ENCODE peak calls at places on chromosomes 6 and 20, in eight cellular contexts. O, U, F, J, E, L, A and Z are unnamed samples.

GRCh38 chr6:140462495-140463311 is 1088.3 kb upstream of the CITED2 start:
- DNase-seq in A (no peak), O (no peak), E (no peak), F (peak; percentile 64), J (peak; percentile 53), L (no peak), U (no peak), Z (no peak)

GRCh38 chr20:11144114-11144513 is 470.3 kb upstream of the JAG1 start:
- DNase-seq in E (no peak), F (no peak), J (peak; percentile 91), U (no peak), O (no peak), A (no peak), L (no peak), Z (no peak)

GRCh38 chr20:34389206-34389953 is 26.3 kb downstream of the ITCH start:
- DNase-seq in L (no peak), E (no peak), U (no peak), J (no peak), A (no peak), F (peak; percentile 75), O (no peak), Z (no peak)

GRCh38 chr20:62728028-62728780 is 19.6 kb downstream of the NTSR1 start:
- DNase-seq in A (no peak), O (no peak), F (no peak), J (no peak), E (no peak), L (peak; percentile 92), U (no peak), Z (no peak)

GRCh38 chr20:24495266-24495665 is 25.8 kb downstream of the SYNDIG1 start:
- DNase-seq in E (peak; percentile 15), J (no peak), L (no peak), O (no peak), F (no peak), U (peak; percentile 77), A (no peak), Z (no peak)

GRCh38 chr6:117906905-117907599 is at the start of gene SLC35F1:
- DNase-seq in E (peak; percentile 87), A (peak; percentile 35), F (peak; percentile 67), L (peak; percentile 65), U (peak; percentile 85), J (peak; percentile 39), O (no peak), Z (no peak)

GRCh38 chr6:69383627-69384026 is 413.2 kb downstream of the LMBRD1 start:
- DNase-seq in J (no peak), U (no peak), L (no peak), F (no peak), A (no peak), O (no peak), E (no peak), Z (no peak)

GRCh38 chr20:64083380-64084208 is 604 bp downstream of the LKAAEAR1 start:
- DNase-seq in O (peak; percentile 46), L (peak; percentile 51), F (peak; percentile 76), U (peak; percentile 92), E (peak; percentile 87), J (peak; percentile 77), A (peak; percentile 63), Z (no peak)

GRCh38 chr6:47358440-47359225 is 48.9 kb upstream of the TNFRSF21 start:
- DNase-seq in O (no peak), L (no peak), U (no peak), E (no peak), J (no peak), F (no peak), A (no peak), Z (no peak)

GRCh38 chr20:40966103-40966502 is 62.5 kb upstream of the TOP1 start:
- DNase-seq in O (no peak), L (peak; percentile 11), A (no peak), J (no peak), F (no peak), E (peak; percentile 67), U (peak; percentile 64), Z (no peak)

GRCh38 chr20:15799871-15800270 is 773.4 kb downstream of the KIF16B start:
- DNase-seq in L (no peak), F (no peak), A (no peak), O (no peak), E (no peak), J (no peak), U (no peak), Z (no peak)

GRCh38 chr6:20554326-20554725 is 20.1 kb downstream of the CDKAL1 start:
- DNase-seq in O (no peak), L (no peak), A (no peak), F (no peak), J (no peak), U (no peak), E (no peak), Z (no peak)

GRCh38 chr6:90233994-90234393 is 62.6 kb downstream of the BACH2 start:
- DNase-seq in J (no peak), E (no peak), L (no peak), U (no peak), A (no peak), O (peak; percentile 59), F (no peak), Z (no peak)

GRCh38 chr6:138162104-138162946 is 586 bp downstream of the ARFGEF3 start:
- DNase-seq in F (peak; percentile 53), A (no peak), E (peak; percentile 40), U (no peak), L (peak; percentile 25), J (peak; percentile 13), O (no peak), Z (no peak)

GRCh38 chr6:160031442-160031841 is 62.6 kb downstream of the IGF2R start:
- DNase-seq in E (no peak), L (no peak), O (no peak), F (no peak), J (no peak), A (no peak), U (no peak), Z (no peak)

GRCh38 chr6:27672113-27672799 is 199.4 kb upstream of the ZNF184 start:
- DNase-seq in A (no peak), U (no peak), L (no peak), E (peak; percentile 90), F (peak; percentile 88), J (no peak), O (no peak), Z (no peak)

GRCh38 chr6:157513004-157513603 is 132.1 kb downstream of the ZDHHC14 start:
- DNase-seq in A (no peak), O (no peak), L (no peak), U (no peak), E (no peak), J (no peak), F (no peak), Z (no peak)

GRCh38 chr6:87291879-87292278 is 30.5 kb upstream of the SMIM8 start:
- DNase-seq in A (no peak), J (no peak), U (no peak), F (peak; percentile 74), L (no peak), E (no peak), O (no peak), Z (no peak)

GRCh38 chr6:44051516-44051915 is 75.7 kb downstream of the MRPL14 start:
- DNase-seq in O (no peak), A (no peak), L (no peak), F (no peak), E (no peak), U (no peak), J (peak; percentile 67), Z (no peak)

GRCh38 chr20:6231551-6231950 is 108.7 kb upstream of the FERMT1 start:
- DNase-seq in J (no peak), A (no peak), U (no peak), O (no peak), E (no peak), F (no peak), L (no peak), Z (no peak)

GRCh38 chr6:168102093-168102985 is 23.3 kb upstream of the FRMD1 start:
- DNase-seq in L (no peak), J (no peak), A (no peak), O (no peak), E (no peak), F (peak; percentile 90), U (no peak), Z (no peak)

GRCh38 chr6:152124432-152125074 is 317.1 kb downstream of the ESR1 start:
- DNase-seq in A (no peak), E (no peak), O (no peak), L (peak; percentile 73), U (no peak), F (peak; percentile 51), J (peak; percentile 69), Z (no peak)

GRCh38 chr20:12391099-12391498 is 473.4 kb downstream of the BTBD3 start:
- DNase-seq in E (no peak), L (no peak), F (no peak), A (no peak), U (no peak), J (no peak), O (no peak), Z (no peak)

GRCh38 chr20:53130819-53131218 is 158.7 kb downstream of the TSHZ2 start:
- DNase-seq in J (no peak), E (no peak), A (no peak), O (no peak), L (no peak), U (no peak), F (no peak), Z (no peak)

GRCh38 chr6:7865811-7866210 is 44.8 kb downstream of the TXNDC5 start:
- DNase-seq in O (no peak), J (no peak), F (no peak), L (no peak), E (no peak), U (no peak), A (no peak), Z (no peak)

GRCh38 chr6:10269814-10270472 is 144.9 kb downstream of the TFAP2A start:
- DNase-seq in O (no peak), U (no peak), F (no peak), L (no peak), A (no peak), J (no peak), E (no peak), Z (no peak)

GRCh38 chr6:106134906-106135634 is 48.9 kb downstream of the PRDM1 start:
- DNase-seq in L (no peak), J (peak; percentile 85), A (no peak), O (no peak), E (no peak), F (no peak), U (no peak), Z (no peak)

GRCh38 chr20:45410887-45411286 is 2.8 kb downstream of the DBNDD2 start:
- DNase-seq in L (no peak), F (no peak), J (no peak), E (no peak), A (no peak), U (no peak), O (no peak), Z (no peak)

GRCh38 chr6:108961985-108962384 is 113.8 kb downstream of the ARMC2 start:
- DNase-seq in E (no peak), A (no peak), J (peak; percentile 59), U (no peak), L (no peak), O (no peak), F (no peak), Z (no peak)

GRCh38 chr20:4956200-4956810 is 45.0 kb downstream of the SLC23A2 start:
- DNase-seq in J (peak; percentile 67), A (no peak), O (no peak), L (peak; percentile 89), F (peak; percentile 74), U (no peak), E (no peak), Z (no peak)